ENCODE peak calls at places on chromosomes 2 and 18, in five cellular contexts. I is HCT116, L is GM12878, T is upper lobe of left lung, O is HepG2. S is an unnamed sample. For H3K9me3, the result is how much of the 10 kb centered on the place peaks cover.

GRCh38 chr18:79554945-79555645 is 124.5 kb upstream of the CTDP1 start:
- DNase-seq in O (no peak), T (peak), L (no peak), I (no peak), S (peak)

GRCh38 chr18:26443853-26444252 is 104.5 kb downstream of the KCTD1 start:
- DNase-seq in T (no peak), O (no peak), I (no peak), L (no peak), S (no peak)

GRCh38 chr2:206257345-206257744 is 17.1 kb upstream of the ZDBF2 start:
- DNase-seq in T (no peak), I (no peak), O (no peak), L (no peak), S (no peak)

GRCh38 chr2:32453242-32454062 is 96.6 kb downstream of the BIRC6 start:
- DNase-seq in I (no peak), O (peak), L (no peak), T (no peak), S (no peak)

GRCh38 chr2:190205643-190206042 is 114.0 kb downstream of the HIBCH start:
- DNase-seq in I (no peak), L (no peak), O (no peak), T (no peak), S (no peak)

GRCh38 chr2:107132746-107133145 is 246.8 kb upstream of the ST6GAL2 start:
- DNase-seq in I (no peak), L (no peak), T (no peak), O (no peak), S (no peak)

GRCh38 chr18:59385191-59385590 is 26.1 kb upstream of the LMAN1 start:
- DNase-seq in I (no peak), T (no peak), L (no peak), O (no peak), S (no peak)

GRCh38 chr18:23626451-23627279 is 36.0 kb downstream of the ANKRD29 start:
- DNase-seq in O (no peak), I (no peak), L (no peak), T (no peak), S (no peak)

GRCh38 chr2:77363277-77363676 is 158.9 kb downstream of the LRRTM4 start:
- DNase-seq in O (no peak), T (no peak), L (no peak), I (no peak), S (no peak)

GRCh38 chr18:61651880-61652268 is 240.9 kb downstream of the RNF152 start:
- DNase-seq in I (no peak), L (no peak), T (no peak), O (no peak), S (no peak)

GRCh38 chr2:4091013-4091412 is 387.6 kb downstream of the DCDC2C start:
- DNase-seq in I (no peak), L (no peak), O (no peak), T (no peak), S (no peak)

GRCh38 chr2:4085186-4085585 is 381.8 kb downstream of the DCDC2C start:
- DNase-seq in O (no peak), I (no peak), L (no peak), T (no peak), S (no peak)
- TF ChIP-seq POLR2AphosphoS5 in O (no peak), I (no peak), L (no peak), T (no peak), S (no peak)

GRCh38 chr2:109557309-109557708 is 56.5 kb downstream of the SEPTIN10 start:
- DNase-seq in O (no peak), T (no peak), L (no peak), I (no peak), S (no peak)

GRCh38 chr2:109554758-109555157 is 59.0 kb downstream of the SEPTIN10 start:
- DNase-seq in T (no peak), O (peak), L (no peak), I (no peak), S (no peak)

GRCh38 chr2:109555346-109555900 is 58.3 kb downstream of the SEPTIN10 start:
- DNase-seq in T (no peak), O (no peak), L (no peak), I (no peak), S (no peak)

GRCh38 chr2:109560265-109560664 is 53.5 kb downstream of the SEPTIN10 start:
- DNase-seq in T (no peak), L (no peak), I (no peak), O (no peak), S (no peak)

GRCh38 chr2:109558076-109558882 is 55.5 kb downstream of the SEPTIN10 start:
- DNase-seq in O (peak), T (no peak), I (peak), L (no peak), S (no peak)
- TF ChIP-seq POLR2A in O (no peak), T (no peak), I (no peak), L (no peak), S (no peak)

DNA sequence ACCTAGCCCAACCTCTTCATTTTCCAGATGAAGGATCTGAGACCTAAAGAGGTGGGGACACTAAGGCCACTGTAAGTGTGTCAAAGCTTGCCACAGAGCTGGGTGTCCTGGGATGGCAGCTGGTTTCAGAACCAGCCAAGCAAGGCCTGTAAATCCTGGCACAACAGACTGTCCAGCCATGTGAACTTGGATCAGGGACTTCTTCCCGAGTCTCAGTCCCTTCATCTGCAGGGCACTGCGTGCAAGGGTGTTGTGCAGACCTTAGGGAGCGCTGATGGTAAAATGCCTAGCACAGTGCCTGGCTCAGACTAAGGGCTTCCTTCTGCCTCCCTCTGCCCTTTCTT is 124.8 kb downstream of the INHBB start:
- DNase-seq in I (no peak), O (no peak), T (no peak), L (no peak), S (peak)
- H3K9me3 ChIP-seq in I (under half), O (under half), T (under half), L (under half), S (under half)

GRCh38 chr18:8744038-8744437 is 38.7 kb downstream of the MTCL1 start:
- DNase-seq in I (no peak), T (peak), L (no peak), O (no peak), S (no peak)

GRCh38 chr18:8742382-8743361 is 37.3 kb downstream of the MTCL1 start:
- DNase-seq in I (no peak), L (no peak), O (no peak), T (no peak), S (no peak)

GRCh38 chr18:8744656-8745055 is 39.3 kb downstream of the MTCL1 start:
- DNase-seq in T (no peak), I (no peak), L (no peak), O (no peak), S (no peak)

GRCh38 chr18:8745355-8746014 is 40.1 kb downstream of the MTCL1 start:
- DNase-seq in I (no peak), O (no peak), L (no peak), T (no peak), S (no peak)

DNA sequence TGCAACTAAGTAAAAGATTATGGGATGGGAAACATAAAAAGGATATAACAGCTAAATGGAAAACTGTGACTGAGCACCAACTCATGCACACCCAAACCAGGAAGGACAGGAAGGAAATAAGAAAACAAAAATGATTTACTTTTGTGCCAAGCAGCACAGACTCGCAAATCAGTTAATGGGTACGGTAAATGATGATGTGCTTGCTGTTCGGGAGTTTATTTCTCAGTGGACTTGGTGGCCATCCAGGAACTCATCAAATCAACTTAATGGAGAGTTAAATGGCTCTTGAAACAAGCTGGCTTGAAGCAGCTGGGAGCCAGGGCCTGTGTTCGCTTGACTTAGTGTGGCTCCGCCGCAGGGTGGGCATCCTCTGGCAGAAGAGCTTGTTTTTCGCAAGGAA is 36.2 kb downstream of the MTCL1 start:
- DNase-seq in T (no peak), I (no peak), O (no peak), L (no peak), S (no peak)
- TF ChIP-seq POLR2AphosphoS5 in T (no peak), I (no peak), O (no peak), L (no peak), S (no peak)

GRCh38 chr2:147845608-147846002 is 776 bp downstream of the ACVR2A start:
- DNase-seq in O (peak), I (no peak), T (no peak), L (no peak), S (no peak)
- TF ChIP-seq POLR2A in O (no peak), I (no peak), T (no peak), L (no peak), S (no peak)

GRCh38 chr2:87403893-87404175 is 344.1 kb upstream of the PLGLB2 start:
- DNase-seq in L (no peak), I (no peak), O (no peak), T (no peak), S (no peak)

DNA sequence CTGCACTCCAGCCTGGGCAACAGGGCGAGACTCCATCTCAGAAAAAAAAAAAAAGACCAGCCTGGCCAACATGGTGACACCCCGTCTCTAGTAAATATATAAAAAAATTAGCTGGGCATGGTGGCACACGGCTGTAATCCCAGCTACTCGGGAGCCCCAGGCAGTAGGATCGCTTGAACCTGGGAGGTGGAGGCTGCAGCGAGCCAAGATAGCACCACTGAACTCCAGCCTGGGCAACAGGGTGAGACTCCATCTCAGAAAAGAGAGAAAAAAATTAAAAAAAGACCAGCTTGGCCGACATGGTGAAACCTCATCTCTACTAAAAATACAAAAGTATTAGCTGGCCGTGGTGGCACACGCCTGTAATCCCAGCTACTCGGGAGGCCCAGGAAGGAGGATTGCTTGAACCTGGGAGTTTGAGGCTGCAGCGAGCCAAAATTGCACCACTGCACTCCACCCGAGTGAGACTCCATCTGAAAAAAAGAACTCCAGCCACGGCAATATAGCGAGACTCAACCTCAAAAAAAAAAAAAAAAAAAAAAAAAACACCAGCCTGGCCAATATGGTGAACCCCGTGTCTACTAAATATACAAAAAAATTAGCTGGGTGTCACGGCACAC is 346.1 kb upstream of the PLGLB2 start:
- DNase-seq in I (no peak), O (no peak), L (no peak), T (no peak), S (no peak)
- H3K9me3 ChIP-seq in I (under half), O (under half), L (under half), T (under half), S (under half)

S was measured in suprapubic skin.